ENCODE peak calls at places on chromosomes 7 and 10, in eight cellular contexts. O is cardiac muscle cell, Q is NCI-H748 treated with DMSO at 0.1 percent for 48 hours, H is aorta, G is EL, P is occipital lobe, C is RKO, B is osteocyte. F is an unnamed sample.

GRCh38 chr7:6416516-6417145 is 31.1 kb downstream of the DAGLB start:
- DNase-seq in Q (no peak), O (peak), H (no peak), G (no peak), C (no peak), P (no peak), B (no peak), F (no peak)

GRCh38 chr7:70588151-70588550 is 543.8 kb upstream of the GALNT17 start:
- DNase-seq in P (no peak), O (no peak), Q (no peak), G (no peak), B (no peak), C (no peak), H (no peak), F (no peak)

GRCh38 chr7:116429986-116430619 is 69.4 kb upstream of the CAV2 start:
- DNase-seq in G (no peak), P (no peak), Q (no peak), O (no peak), H (no peak), B (no peak), C (no peak), F (no peak)

GRCh38 chr7:134669388-134669787 is 22.7 kb downstream of the BPGM start:
- DNase-seq in P (no peak), G (no peak), C (no peak), H (no peak), O (no peak), B (no peak), Q (no peak), F (no peak)

GRCh38 chr7:78769551-78770101 is 683.8 kb downstream of the MAGI2 start:
- DNase-seq in G (peak), H (no peak), Q (peak), B (no peak), P (peak), O (no peak), C (no peak), F (no peak)

GRCh38 chr7:67019562-67020390 is 23.1 kb downstream of the TYW1 start:
- DNase-seq in G (peak), Q (peak), H (no peak), P (no peak), O (no peak), C (peak), B (no peak), F (no peak)

GRCh38 chr7:86914468-86915054 is 144.9 kb downstream of the ELAPOR2 start:
- DNase-seq in H (no peak), P (no peak), C (peak), O (peak), G (peak), Q (peak), B (no peak), F (no peak)

GRCh38 chr10:62732841-62733653 is 71.5 kb upstream of the ADO start:
- DNase-seq in H (no peak), P (no peak), Q (no peak), O (peak), C (no peak), G (peak), B (no peak), F (no peak)

GRCh38 chr7:158655931-158656441 is 48.6 kb downstream of the NCAPG2 start:
- DNase-seq in G (no peak), H (no peak), P (no peak), B (no peak), O (no peak), Q (no peak), C (no peak), F (no peak)

GRCh38 chr7:29808075-29808786 is 1.9 kb downstream of the WIPF3 start:
- DNase-seq in G (no peak), O (no peak), P (no peak), C (no peak), Q (no peak), B (no peak), H (no peak), F (no peak)

GRCh38 chr7:584122-584465 is 64.4 kb upstream of the PDGFA start:
- DNase-seq in Q (no peak), C (no peak), P (no peak), O (no peak), B (no peak), G (no peak), H (no peak), F (no peak)

GRCh38 chr7:28104811-28105210 is 75.8 kb downstream of the JAZF1 start:
- DNase-seq in P (no peak), C (no peak), B (no peak), H (no peak), G (no peak), O (no peak), Q (no peak), F (no peak)

GRCh38 chr7:16494955-16495719 is 29.6 kb upstream of the SOSTDC1 start:
- DNase-seq in Q (no peak), H (no peak), G (no peak), P (no peak), O (no peak), C (no peak), B (no peak), F (no peak)

GRCh38 chr10:129491123-129491734 is 24.2 kb downstream of the MGMT start:
- DNase-seq in G (peak), O (peak), P (no peak), C (peak), H (no peak), Q (no peak), B (no peak), F (no peak)

GRCh38 chr10:60137292-60137992 is 231.1 kb upstream of the CCDC6 start:
- DNase-seq in H (no peak), P (no peak), C (no peak), Q (no peak), G (no peak), O (no peak), B (no peak), F (no peak)

GRCh38 chr7:114085592-114086490 is 167.0 kb upstream of the PPP1R3A start:
- DNase-seq in G (peak), O (peak), H (peak), Q (peak), B (peak), C (peak), P (peak), F (no peak)

GRCh38 chr10:44801383-44802327 is 109.5 kb upstream of the TMEM72 start:
- DNase-seq in O (peak), G (peak), B (peak), H (peak), P (no peak), C (peak), Q (peak), F (no peak)

GRCh38 chr10:62326134-62326533 is 48.0 kb upstream of the ZNF365 start:
- DNase-seq in G (no peak), O (no peak), C (no peak), B (no peak), H (no peak), Q (no peak), P (no peak), F (no peak)

GRCh38 chr7:71329030-71329668 is 197.2 kb downstream of the GALNT17 start:
- DNase-seq in B (no peak), Q (no peak), C (no peak), O (no peak), H (no peak), P (no peak), G (no peak), F (no peak)

GRCh38 chr10:17808971-17809841 is at the start of gene MRC1:
- DNase-seq in G (no peak), B (no peak), P (peak), Q (no peak), C (no peak), O (no peak), H (no peak), F (no peak)

GRCh38 chr7:8131694-8132605 is 130.0 kb downstream of the ICA1 start:
- DNase-seq in O (no peak), H (no peak), P (no peak), G (no peak), C (no peak), B (no peak), Q (no peak), F (no peak)

GRCh38 chr7:30032310-30033125 is 4.3 kb downstream of the PLEKHA8 start:
- DNase-seq in P (no peak), G (peak), O (peak), Q (no peak), H (no peak), B (no peak), C (no peak), F (no peak)

GRCh38 chr7:136869991-136870798 is 1.7 kb downstream of the CHRM2 start:
- DNase-seq in H (peak), P (peak), B (peak), O (peak), C (no peak), Q (no peak), G (peak), F (no peak)

GRCh38 chr7:150951181-150951520 is 27.0 kb downstream of the KCNH2 start:
- DNase-seq in C (no peak), Q (no peak), G (no peak), O (no peak), P (no peak), B (no peak), H (no peak), F (no peak)

GRCh38 chr10:83078160-83078559 is 1061.1 kb upstream of the GHITM start:
- DNase-seq in C (no peak), H (no peak), P (no peak), B (no peak), Q (no peak), O (peak), G (no peak), F (no peak)

GRCh38 chr7:17564678-17565209 is 266.3 kb downstream of the AHR start:
- DNase-seq in P (no peak), B (no peak), Q (no peak), H (no peak), C (no peak), O (peak), G (peak), F (no peak)

GRCh38 chr7:111362660-111363059 is 199.6 kb downstream of the IMMP2L start:
- DNase-seq in Q (no peak), C (no peak), O (peak), P (no peak), B (no peak), H (no peak), G (peak), F (no peak)

GRCh38 chr10:84191106-84191505 is 3.2 kb upstream of the CDHR1 start:
- DNase-seq in C (no peak), B (no peak), G (no peak), Q (no peak), O (no peak), P (no peak), H (no peak), F (no peak)

GRCh38 chr10:133135116-133135465 is 24.9 kb upstream of the KNDC1 start:
- DNase-seq in C (no peak), H (peak), P (no peak), O (no peak), B (no peak), Q (no peak), G (no peak), F (no peak)